ENCODE peak calls at places on chromosomes 7 and 10, in nine cellular contexts. L is right atrium auricular region; X is activated CD8-positive, alpha-beta memory T cell treated with anti-CD3 and anti-CD28 coated beads for 24 hours; R is SK-N-DZ; M is effector CD4-positive, alpha-beta T cell; A is left cardiac atrium; S is activated CD4-positive, alpha-beta memory T cell treated with anti-CD3 and anti-CD28 coated beads for 36 hours; U is progenitor cell of endocrine pancreas; Z is SW 1271. I is an unnamed sample.

GRCh38 chr10:122307669-122308486 is 36.8 kb downstream of the BTBD16 start:
- DNase-seq in R (no peak), S (no peak), M (no peak), A (peak), X (no peak), U (no peak), L (peak), Z (peak), I (peak)

GRCh38 chr10:23499317-23499716 is 60.4 kb downstream of the OTUD1 start:
- DNase-seq in L (no peak), U (no peak), R (no peak), S (no peak), A (no peak), Z (no peak), X (no peak), M (no peak), I (no peak)

GRCh38 chr10:26714816-26715487 is 17.5 kb downstream of the PDSS1 start:
- DNase-seq in M (no peak), U (no peak), Z (no peak), R (no peak), L (no peak), S (no peak), X (no peak), A (no peak), I (no peak)

GRCh38 chr10:48526846-48527505 is 77.9 kb downstream of the ARHGAP22 start:
- DNase-seq in X (no peak), U (no peak), S (no peak), Z (no peak), A (no peak), R (no peak), M (no peak), L (no peak), I (no peak)

GRCh38 chr10:62637249-62638061 is 167.1 kb upstream of the ADO start:
- DNase-seq in U (no peak), M (peak), R (no peak), S (peak), L (no peak), A (peak), Z (no peak), X (peak), I (peak)

GRCh38 chr7:36287371-36288241 is 102.1 kb upstream of the ANLN start:
- DNase-seq in L (no peak), S (peak), X (peak), R (no peak), Z (no peak), M (no peak), A (no peak), U (no peak), I (no peak)

GRCh38 chr7:137127058-137127457 is 216.5 kb downstream of the PTN start:
- DNase-seq in Z (no peak), S (no peak), U (no peak), L (no peak), X (no peak), M (no peak), A (no peak), R (no peak), I (no peak)

GRCh38 chr7:131149429-131149774 is 178.3 kb upstream of the MKLN1 start:
- DNase-seq in R (no peak), Z (no peak), L (no peak), S (no peak), A (no peak), M (no peak), U (no peak), X (no peak), I (no peak)

GRCh38 chr10:11170993-11171416 is 153.3 kb downstream of the CELF2 start:
- DNase-seq in R (no peak), Z (no peak), U (no peak), L (no peak), S (peak), X (no peak), A (no peak), M (no peak), I (no peak)

GRCh38 chr10:14478639-14479038 is 147.9 kb upstream of the FRMD4A start:
- DNase-seq in R (peak), A (peak), Z (peak), X (peak), S (peak), L (peak), U (no peak), M (no peak), I (peak)

GRCh38 chr7:5143935-5144903 is 45.8 kb upstream of the WIPI2 start:
- DNase-seq in A (peak), X (peak), S (peak), U (no peak), Z (no peak), R (no peak), M (peak), L (no peak), I (no peak)

GRCh38 chr10:29926649-29927048 is 132.7 kb downstream of the JCAD start:
- DNase-seq in M (no peak), X (no peak), R (no peak), A (no peak), L (no peak), U (no peak), S (no peak), Z (no peak), I (no peak)

GRCh38 chr7:157841757-157842390 is 505.1 kb downstream of the DNAJB6 start:
- DNase-seq in R (no peak), A (no peak), S (no peak), X (no peak), Z (no peak), L (no peak), M (no peak), U (no peak), I (no peak)

GRCh38 chr7:24924375-24924774 is 55.6 kb downstream of the OSBPL3 start:
- DNase-seq in R (no peak), S (peak), X (no peak), A (no peak), Z (no peak), U (no peak), L (no peak), M (no peak), I (no peak)

GRCh38 chr7:90897961-90898469 is 301.9 kb downstream of the CDK14 start:
- DNase-seq in U (no peak), A (no peak), R (no peak), X (no peak), Z (no peak), M (no peak), S (no peak), L (no peak), I (no peak)

GRCh38 chr7:32163141-32163806 is 93.1 kb upstream of the PDE1C start:
- DNase-seq in Z (peak), A (peak), U (no peak), L (peak), X (no peak), M (no peak), S (no peak), R (no peak), I (peak)

GRCh38 chr7:44072364-44073231 is 7.2 kb upstream of the PGAM2 start:
- DNase-seq in S (peak), U (no peak), A (peak), R (peak), M (peak), Z (peak), L (peak), X (peak), I (peak)

GRCh38 chr7:70620333-70621055 is 511.4 kb upstream of the GALNT17 start:
- DNase-seq in R (no peak), L (no peak), S (no peak), A (no peak), X (no peak), M (no peak), U (no peak), Z (no peak), I (no peak)

GRCh38 chr7:151251328-151251925 is 2.9 kb upstream of the SMARCD3 start:
- DNase-seq in M (no peak), U (no peak), X (peak), Z (no peak), A (peak), R (peak), L (no peak), S (no peak), I (peak)

GRCh38 chr7:66497346-66497745 is 131.3 kb upstream of the KCTD7 start:
- DNase-seq in Z (no peak), M (no peak), S (no peak), R (no peak), L (no peak), X (no peak), U (no peak), A (no peak), I (no peak)

GRCh38 chr10:28722065-28722803 is 44.9 kb downstream of the BAMBI start:
- DNase-seq in S (peak), Z (no peak), L (peak), X (peak), A (peak), R (peak), U (peak), M (no peak), I (no peak)

GRCh38 chr7:79564123-79564522 is 110.7 kb upstream of the MAGI2 start:
- DNase-seq in L (no peak), A (no peak), M (no peak), U (no peak), R (no peak), X (no peak), Z (no peak), S (no peak), I (no peak)

GRCh38 chr10:84665883-84666463 is 337.6 kb downstream of the CCSER2 start:
- DNase-seq in U (no peak), L (no peak), R (peak), Z (no peak), X (no peak), M (no peak), A (no peak), S (peak), I (no peak)